ENCODE peak calls at places on chromosome 13, in six cellular contexts. B is BJ, O is Panc1, K is fibroblast of lung, U is bronchial epithelial cell, D is suprapubic skin. Z is an unnamed sample.

GRCh38 chr13:48155850-48156249 is 60.9 kb upstream of the MED4 start:
- DNase-seq in B (no peak), O (peak), K (peak), U (peak), D (no peak), Z (peak)

GRCh38 chr13:111095031-111095840 is 19.9 kb upstream of the ARHGEF7 start:
- DNase-seq in B (no peak), O (no peak), K (no peak), U (no peak), D (no peak), Z (no peak)

GRCh38 chr13:28494861-28495585 is at the start of gene FLT1:
- DNase-seq in B (no peak), O (no peak), K (no peak), U (no peak), D (no peak), Z (no peak)

GRCh38 chr13:96781141-96781540 is 213.1 kb downstream of the OXGR1 start:
- DNase-seq in B (no peak), O (no peak), K (no peak), U (no peak), D (no peak), Z (no peak)

GRCh38 chr13:57784633-57785032 is 153.1 kb downstream of the PCDH17 start:
- DNase-seq in B (no peak), O (no peak), K (no peak), U (no peak), D (no peak), Z (no peak)

GRCh38 chr13:41295973-41296372 is 15.1 kb upstream of the NAA16 start:
- DNase-seq in B (no peak), O (no peak), K (no peak), U (no peak), D (no peak), Z (no peak)

GRCh38 chr13:99916366-99917103 is 55.0 kb downstream of the ZIC5 start:
- DNase-seq in B (no peak), O (peak), K (peak), U (peak), D (no peak), Z (peak)

GRCh38 chr13:111868716-111869115 is 198.2 kb upstream of the SOX1 start:
- DNase-seq in B (no peak), O (no peak), K (no peak), U (no peak), D (no peak), Z (no peak)

DNA sequence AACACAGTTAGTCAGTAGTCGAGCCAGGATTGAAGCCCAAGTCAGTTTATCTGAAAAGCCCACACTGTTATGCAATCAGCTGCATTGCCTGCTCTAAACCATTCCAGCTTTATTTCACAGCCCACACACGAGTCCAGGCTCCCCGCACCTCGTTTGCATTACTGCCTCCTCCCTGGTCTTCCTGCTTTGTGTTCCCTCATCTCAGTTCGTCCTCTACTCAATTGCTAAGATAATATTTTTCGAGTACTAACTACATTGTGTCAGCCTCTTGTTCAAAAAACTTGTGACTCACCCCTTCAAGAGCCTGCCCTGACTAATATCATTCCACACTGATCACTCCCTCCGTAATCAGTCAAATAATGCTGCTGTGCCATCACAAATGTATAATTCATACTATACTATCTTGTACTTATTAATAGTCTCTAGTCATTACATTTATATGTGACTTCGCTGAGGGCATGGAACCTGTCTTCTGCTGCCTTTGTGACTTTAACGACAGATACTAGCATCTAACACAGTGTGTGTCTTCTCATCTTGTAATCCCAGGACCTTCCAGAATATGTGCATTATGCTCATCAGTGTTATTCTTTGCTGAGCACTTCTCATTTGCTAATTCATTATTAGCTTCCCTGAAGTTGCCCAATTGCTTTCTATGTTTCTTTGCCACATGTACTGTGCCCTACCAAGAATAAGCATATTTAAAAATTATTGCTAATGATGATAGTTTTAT is 26.2 kb upstream of the WDFY2 start:
- DNase-seq in B (peak), O (no peak), K (peak), U (peak), D (no peak), Z (peak)
- H3K4me3 ChIP-seq in B (no peak), O (no peak), K (no peak), U (no peak), D (no peak), Z (no peak)

DNA sequence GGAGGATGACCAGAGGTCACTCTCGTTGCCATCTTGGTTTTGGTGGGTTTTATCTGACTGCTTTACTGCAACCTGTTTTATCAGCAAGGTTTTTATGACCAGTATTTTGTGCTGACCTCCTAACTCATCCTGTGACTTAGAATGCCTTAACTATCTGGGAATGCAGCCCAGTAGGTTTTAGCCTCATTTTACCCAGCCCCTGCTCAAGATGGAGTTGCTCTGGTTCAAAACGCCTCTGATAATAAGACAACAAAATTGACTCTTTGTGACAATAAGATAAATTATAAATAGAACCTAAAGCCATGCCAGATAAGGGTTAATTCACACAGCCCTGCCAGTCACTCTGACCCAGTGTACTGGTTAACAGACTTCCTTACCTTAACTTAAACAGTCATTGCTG is 267.7 kb upstream of the MAB21L1 start:
- DNase-seq in B (no peak), O (no peak), K (no peak), U (no peak), D (no peak), Z (no peak)
- TF ChIP-seq CTCF in B (no peak), O (no peak), K (no peak), U (no peak), D (no peak), Z (no peak)

DNA sequence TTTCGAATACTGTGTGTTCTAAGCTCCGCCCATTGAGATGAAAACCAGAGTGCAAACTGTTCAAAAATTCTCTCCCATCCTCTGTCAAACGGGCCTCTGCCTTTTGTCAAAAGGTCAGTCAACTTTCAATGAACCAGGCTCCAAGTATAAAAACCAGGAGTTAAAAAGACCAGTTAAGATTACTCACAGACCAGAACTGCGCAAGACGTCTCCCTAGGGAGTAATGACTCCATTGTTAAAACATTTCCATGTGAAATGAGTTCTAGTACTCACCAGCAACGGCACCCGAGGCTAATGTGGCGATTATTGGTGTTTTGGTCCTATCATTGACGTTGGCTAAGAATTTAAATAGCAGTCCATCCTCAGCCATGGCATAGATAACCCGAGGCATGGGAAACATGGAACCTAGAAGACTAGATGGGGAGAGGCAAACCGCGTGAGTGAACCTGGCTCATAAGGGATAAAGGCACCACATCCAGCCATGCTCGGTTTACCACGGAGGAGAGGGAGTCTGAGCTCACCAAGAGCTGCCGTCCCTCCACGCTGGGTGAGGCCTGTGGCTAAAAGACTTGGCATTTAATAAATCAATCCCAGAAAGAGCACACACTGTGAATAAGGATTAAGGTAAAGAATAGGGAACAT is 73.3 kb downstream of the SLC7A1 start:
- DNase-seq in B (peak), O (no peak), K (peak), U (no peak), D (no peak), Z (no peak)
- H3K4me3 ChIP-seq in B (no peak), O (no peak), K (no peak), U (no peak), D (no peak), Z (no peak)

DNA sequence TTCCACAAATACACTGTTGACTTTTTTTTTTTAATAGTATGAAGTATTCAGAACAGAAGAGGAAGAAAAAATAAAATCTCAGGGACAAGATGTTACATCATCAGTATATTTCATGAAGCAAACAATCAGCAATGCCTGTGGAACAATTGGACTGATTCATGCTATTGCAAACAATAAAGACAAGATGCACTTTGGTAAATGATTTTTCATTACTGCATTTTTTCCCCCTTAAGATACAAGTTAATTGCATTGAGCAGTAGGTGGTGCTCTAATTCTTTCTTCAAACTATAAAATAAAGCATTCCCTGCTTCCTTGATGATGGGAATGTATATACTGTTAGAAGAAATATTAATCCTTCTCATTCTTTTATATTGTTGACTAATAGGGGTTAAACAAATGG is 17.1 kb downstream of the UCHL3 start:
- DNase-seq in B (peak), O (no peak), K (peak), U (peak), D (no peak), Z (no peak)
- TF ChIP-seq CTCF in B (peak), O (peak), K (peak), U (peak), D (no peak), Z (peak)

GRCh38 chr13:49220856-49221614 is 897 bp downstream of the MLNR start:
- DNase-seq in B (no peak), O (no peak), K (no peak), U (no peak), D (no peak), Z (no peak)
- H3K4me3 ChIP-seq in B (no peak), O (no peak), K (no peak), U (no peak), D (peak), Z (no peak)

DNA sequence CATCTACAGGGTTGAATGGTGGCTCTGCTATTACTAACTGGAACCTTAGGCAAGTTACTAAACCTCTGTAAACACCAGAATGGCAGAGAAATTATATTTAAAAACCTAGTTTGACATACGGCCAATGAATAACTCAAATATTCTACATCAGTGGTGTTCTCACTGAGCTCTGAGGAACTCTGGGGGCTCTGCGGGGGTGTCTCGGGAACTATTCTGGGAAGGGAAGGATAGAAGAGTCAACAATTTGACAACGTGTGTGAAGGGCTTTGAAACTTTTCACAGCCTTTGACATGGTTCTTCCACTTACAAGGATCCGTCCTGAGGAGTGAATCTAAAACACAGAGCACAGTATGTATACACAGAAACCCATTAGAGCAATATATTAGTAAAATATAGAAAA is 38.7 kb downstream of the SOHLH2 start:
- DNase-seq in B (no peak), O (no peak), K (no peak), U (no peak), D (no peak), Z (no peak)
- TF ChIP-seq CTCF in B (no peak), O (no peak), K (no peak), U (no peak), D (no peak), Z (no peak)

GRCh38 chr13:20953245-20953931 is 50.8 kb upstream of the XPO4 start:
- DNase-seq in B (no peak), O (no peak), K (no peak), U (no peak), D (peak), Z (no peak)

GRCh38 chr13:20960663-20961309 is 58.2 kb upstream of the XPO4 start:
- DNase-seq in B (no peak), O (no peak), K (no peak), U (no peak), D (peak), Z (no peak)

GRCh38 chr13:20952838-20953237 is 50.3 kb upstream of the XPO4 start:
- DNase-seq in B (no peak), O (no peak), K (no peak), U (no peak), D (peak), Z (no peak)

GRCh38 chr13:20955496-20955895 is 53.0 kb upstream of the XPO4 start:
- DNase-seq in B (no peak), O (no peak), K (no peak), U (no peak), D (no peak), Z (no peak)
- H3K4me3 ChIP-seq in B (no peak), O (no peak), K (no peak), U (no peak), D (no peak), Z (no peak)